ENCODE peak calls at places on chromosomes 11 and 22, in four cellular contexts. T, G, Z and X are unnamed samples.

GRCh38 chr11:21634491-21634890 is 558.4 kb upstream of the ANO5 start:
- DNase-seq in Z (no peak), T (no peak), G (no peak), X (no peak)

GRCh38 chr11:2530131-2530854 is 85.5 kb downstream of the KCNQ1 start:
- DNase-seq in Z (no peak), T (no peak), G (no peak), X (no peak)

GRCh38 chr11:26677566-26677965 is 44.3 kb downstream of the SLC5A12 start:
- DNase-seq in Z (no peak), T (no peak), G (no peak), X (no peak)

GRCh38 chr11:75796091-75796435 is 18.9 kb upstream of the UVRAG start:
- DNase-seq in T (no peak), G (no peak), Z (no peak), X (no peak)

GRCh38 chr11:81071641-81072040 is 1630.8 kb upstream of the TENM4 start:
- DNase-seq in T (no peak), G (no peak), Z (no peak), X (no peak)

GRCh38 chr11:14413307-14414072 is 54.5 kb upstream of the RRAS2 start:
- DNase-seq in Z (no peak), T (peak; percentile 64), G (peak; percentile 45), X (peak; percentile 32)

GRCh38 chr11:116473236-116473769 is 299.5 kb downstream of the BUD13 start:
- DNase-seq in Z (no peak), T (no peak), G (no peak), X (no peak)

GRCh38 chr11:33778682-33779081 is 4.4 kb upstream of the FBXO3 start:
- DNase-seq in T (no peak), Z (no peak), G (no peak), X (peak; percentile 17)

GRCh38 chr11:38461751-38462150 is 1863.7 kb upstream of the RAG2 start:
- DNase-seq in Z (no peak), G (no peak), T (no peak), X (no peak)

GRCh38 chr11:19814421-19814820 is 101.8 kb downstream of the NAV2 start:
- DNase-seq in Z (no peak), T (peak; percentile 34), G (no peak), X (no peak)

GRCh38 chr11:67373916-67374570 is 645 bp upstream of the CLCF1 start:
- DNase-seq in T (peak; percentile 77), Z (peak; percentile 82), G (peak; percentile 72), X (peak; percentile 52)

GRCh38 chr22:35313311-35314121 is 13.8 kb downstream of the TOM1 start:
- DNase-seq in Z (peak; percentile 70), G (no peak), T (no peak), X (no peak)

GRCh38 chr11:102879801-102880200 is 5.0 kb upstream of the MMP12 start:
- DNase-seq in T (no peak), G (no peak), Z (no peak), X (no peak)

GRCh38 chr11:34363363-34364084 is 5.7 kb upstream of the ABTB2 start:
- DNase-seq in T (no peak), Z (peak; percentile 76), G (no peak), X (no peak)

GRCh38 chr22:27129266-27129665 is 471.9 kb downstream of the MIAT start:
- DNase-seq in T (no peak), Z (no peak), G (no peak), X (no peak)

GRCh38 chr11:68963779-68964178 is 17.0 kb downstream of the MRGPRD start:
- DNase-seq in Z (no peak), T (peak; percentile 6), G (no peak), X (peak; percentile 26)

GRCh38 chr22:30680998-30681770 is 13.5 kb upstream of the OSBP2 start:
- DNase-seq in T (no peak), Z (no peak), G (no peak), X (no peak)

DNA sequence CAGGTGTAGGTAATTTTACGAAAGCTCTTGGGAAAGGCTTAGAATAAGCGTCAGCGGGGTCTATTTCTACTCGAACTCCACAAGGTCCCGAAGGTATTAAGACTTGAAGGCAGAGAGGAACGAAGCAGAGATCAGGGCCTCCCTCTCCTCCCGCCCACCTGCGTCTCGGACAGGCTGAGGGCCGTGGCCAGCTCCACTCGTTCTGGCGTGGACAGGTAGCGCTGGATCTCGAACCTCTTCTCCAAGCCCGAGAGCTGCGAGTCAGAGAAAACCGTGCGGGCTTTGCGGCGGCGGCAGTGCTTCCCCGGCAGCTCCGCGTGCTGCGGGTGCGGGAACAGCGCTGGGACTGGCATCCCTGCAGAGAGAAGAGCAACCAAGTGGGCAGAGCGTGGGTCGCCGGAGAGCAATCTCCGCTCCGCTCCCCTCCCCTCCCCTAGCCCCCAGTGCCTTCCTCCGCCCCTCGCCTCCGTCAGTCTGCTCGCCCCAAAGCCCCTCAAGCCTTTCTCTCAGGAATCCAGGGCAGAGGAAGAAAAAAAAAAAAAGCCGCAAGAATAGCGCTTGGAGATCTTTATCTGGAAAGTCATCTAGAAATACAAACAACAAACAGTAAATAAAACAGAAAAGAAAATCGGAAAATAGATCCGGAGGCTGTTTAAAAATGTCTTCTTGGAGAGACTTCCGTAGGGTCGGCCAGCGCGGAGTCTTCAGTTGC is 2.4 kb downstream of the BSX start:
- DNase-seq in Z (no peak), T (peak; percentile 38), G (no peak), X (no peak)
- TF ChIP-seq ELF4 in Z (no peak), T (no peak), G (no peak), X (no peak)

GRCh38 chr11:106694501-106694900 is 323.8 kb downstream of the GUCY1A2 start:
- DNase-seq in T (no peak), Z (no peak), G (no peak), X (no peak)

GRCh38 chr11:106695506-106695905 is 322.8 kb downstream of the GUCY1A2 start:
- DNase-seq in T (no peak), Z (no peak), G (no peak), X (no peak)

GRCh38 chr11:106691807-106692365 is 326.4 kb downstream of the GUCY1A2 start:
- DNase-seq in Z (no peak), G (no peak), T (no peak), X (no peak)

DNA sequence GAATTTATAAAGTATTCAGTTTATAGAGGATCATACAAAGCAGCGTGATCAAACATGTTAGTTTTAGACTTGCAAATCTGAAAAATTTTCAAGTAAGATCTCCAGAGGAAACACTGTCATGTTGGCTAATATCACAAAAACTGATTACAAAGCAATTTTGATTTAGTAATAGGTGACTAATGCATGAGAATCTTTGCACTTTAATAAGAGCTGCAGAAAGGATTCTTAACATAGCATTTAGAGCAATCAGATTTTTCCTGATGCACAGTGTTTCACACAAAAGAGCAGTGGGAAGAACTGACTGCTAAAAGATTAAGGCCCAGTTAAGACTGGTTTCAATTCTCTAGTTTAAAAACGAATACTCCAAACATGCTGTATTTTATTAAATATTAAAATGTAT is 321.2 kb downstream of the GUCY1A2 start:
- DNase-seq in T (no peak), G (no peak), Z (no peak), X (no peak)
- TF ChIP-seq ELF4 in T (no peak), G (no peak), Z (no peak), X (no peak)

GRCh38 chr22:22798232-22798616 is 89.4 kb upstream of the IGLL5 start:
- DNase-seq in T (no peak), G (no peak), Z (no peak), X (no peak)

GRCh38 chr22:22802346-22802970 is 85.2 kb upstream of the IGLL5 start:
- DNase-seq in G (peak; percentile 91), Z (no peak), T (no peak), X (peak; percentile 55)

GRCh38 chr22:22799561-22799960 is 88.1 kb upstream of the IGLL5 start:
- DNase-seq in G (no peak), Z (no peak), T (no peak), X (no peak)

GRCh38 chr22:22798716-22799115 is 88.9 kb upstream of the IGLL5 start:
- DNase-seq in Z (no peak), G (no peak), T (no peak), X (no peak)

GRCh38 chr22:22800716-22801115 is 86.9 kb upstream of the IGLL5 start:
- DNase-seq in Z (no peak), T (no peak), G (no peak), X (no peak)
- TF ChIP-seq ELF4 in Z (no peak), T (no peak), G (no peak), X (no peak)

GRCh38 chr11:118059231-118059940 is 17.5 kb upstream of the TMPRSS4 start:
- DNase-seq in Z (no peak), T (no peak), G (no peak), X (no peak)
- TF ChIP-seq ELF4 in Z (no peak), T (no peak), G (no peak), X (no peak)